ENCODE peak calls at places on chromosomes 4 and X, in seven cellular contexts. Z is SHP77; E is GM20000; D is adipocyte; U is tibial artery; L is activated CD4-positive, alpha-beta T cell treated with anti-CD3 and anti-CD28 coated beads for 1 hour; B is NCI-H2171. R is an unnamed sample.

GRCh38 chrX:15877380-15877779 is 22.8 kb upstream of the AP1S2 start:
- DNase-seq in U (no peak), E (no peak), L (no peak), B (no peak), Z (no peak), D (peak; percentile 5), R (no peak)

GRCh38 chr4:175542787-175543186 is 269.3 kb downstream of the GPM6A start:
- DNase-seq in D (peak; percentile 19), E (no peak), B (no peak), L (no peak), Z (peak; percentile 30), U (no peak), R (no peak)

GRCh38 chr4:1385373-1386340 is 20.6 kb downstream of the NKX1-1 start:
- DNase-seq in L (no peak), U (peak; percentile 62), Z (no peak), D (no peak), E (no peak), B (no peak), R (peak; percentile 25)

GRCh38 chr4:55272576-55272975 is 73.5 kb upstream of the SRD5A3 start:
- DNase-seq in D (no peak), U (no peak), L (no peak), E (no peak), Z (no peak), B (no peak), R (no peak)

GRCh38 chr4:143586080-143586479 is 72.6 kb downstream of the SMARCA5 start:
- DNase-seq in Z (no peak), U (no peak), L (no peak), E (no peak), B (no peak), D (peak; percentile 81), R (no peak)

GRCh38 chr4:154329939-154330338 is 161.7 kb downstream of the DCHS2 start:
- DNase-seq in D (peak; percentile 91), E (no peak), U (no peak), L (no peak), B (no peak), Z (no peak), R (no peak)

GRCh38 chr4:143384381-143384994 is 47.8 kb downstream of the GAB1 start:
- DNase-seq in E (no peak), U (peak; percentile 85), D (peak; percentile 40), L (no peak), B (no peak), Z (no peak), R (no peak)

GRCh38 chr4:7124643-7125442 is 57.0 kb upstream of the GRPEL1 start:
- DNase-seq in L (no peak), D (peak; percentile 80), E (no peak), Z (peak; percentile 11), U (peak; percentile 85), B (peak; percentile 79), R (no peak)

R was measured in CD14-positive monocyte.